ENCODE peak calls at places on chromosome 20, in seven cellular contexts. W is mesendoderm, U is neuronal stem cell, P is H9, F is IMR-90, Y is mesenchymal stem cell, C is trophoblast cell. N is an unnamed sample.

GRCh38 chr20:51667002-51667408 is 101.2 kb downstream of the ATP9A start:
- DNase-seq in W (no peak), U (no peak), P (no peak), F (no peak), Y (no peak), C (no peak), N (no peak)

GRCh38 chr20:53940883-53941546 is 129.4 kb downstream of the BCAS1 start:
- DNase-seq in W (peak; percentile 75), U (no peak), P (no peak), F (peak; percentile 94), Y (peak; percentile 93), C (peak; percentile 73), N (no peak)

GRCh38 chr20:57663241-57663640 is 43.0 kb upstream of the ZBP1 start:
- DNase-seq in W (no peak), U (no peak), P (no peak), F (no peak), Y (no peak), C (no peak), N (no peak)

GRCh38 chr20:30505566-30505965 is 751.9 kb upstream of the DEFB115 start:
- DNase-seq in W (no peak), U (no peak), P (no peak), F (no peak), Y (no peak), C (no peak), N (no peak)

GRCh38 chr20:25281541-25281991 is 33.7 kb downstream of the PYGB start:
- DNase-seq in W (no peak), U (no peak), P (no peak), F (no peak), Y (no peak), C (no peak), N (no peak)

GRCh38 chr20:57560554-57561355 is at the start of gene PCK1:
- DNase-seq in W (no peak), U (no peak), P (no peak), F (peak; percentile 1), Y (no peak), C (no peak), N (no peak)

GRCh38 chr20:42484335-42484734 is 705.4 kb downstream of the PTPRT start:
- DNase-seq in W (no peak), U (no peak), P (no peak), F (no peak), Y (no peak), C (no peak), N (no peak)

GRCh38 chr20:51668515-51668914 is 99.7 kb downstream of the ATP9A start:
- DNase-seq in W (no peak), U (no peak), P (no peak), F (no peak), Y (no peak), C (no peak), N (no peak)

GRCh38 chr20:60078351-60079250 is 120.4 kb downstream of the CDH26 start:
- DNase-seq in W (peak; percentile 70), U (no peak), P (no peak), F (no peak), Y (no peak), C (no peak), N (no peak)

GRCh38 chr20:33351696-33352095 is 49.6 kb downstream of the CDK5RAP1 start:
- DNase-seq in W (peak; percentile 52), U (no peak), P (no peak), F (no peak), Y (no peak), C (peak; percentile 64), N (no peak)

GRCh38 chr20:16209826-16210365 is 363.4 kb downstream of the KIF16B start:
- DNase-seq in W (no peak), U (no peak), P (no peak), F (no peak), Y (no peak), C (peak; percentile 31), N (no peak)

GRCh38 chr20:4091332-4092135 is 76.2 kb upstream of the RNF24 start:
- DNase-seq in W (peak; percentile 84), U (peak; percentile 56), P (peak; percentile 83), F (peak; percentile 96), Y (peak; percentile 98), C (peak; percentile 49), N (no peak)

GRCh38 chr20:53631909-53632662 is 38.4 kb upstream of the ZNF217 start:
- DNase-seq in W (no peak), U (no peak), P (no peak), F (no peak), Y (no peak), C (peak; percentile 89), N (no peak)

GRCh38 chr20:43564993-43565757 is 6.3 kb downstream of the SGK2 start:
- DNase-seq in W (no peak), U (no peak), P (no peak), F (no peak), Y (no peak), C (no peak), N (no peak)

GRCh38 chr20:16518068-16518783 is 55.0 kb downstream of the KIF16B start:
- DNase-seq in W (peak; percentile 73), U (peak; percentile 9), P (peak; percentile 56), F (peak; percentile 42), Y (peak; percentile 56), C (peak; percentile 37), N (no peak)

GRCh38 chr20:4059631-4060030 is 44.3 kb upstream of the RNF24 start:
- DNase-seq in W (no peak), U (no peak), P (no peak), F (no peak), Y (no peak), C (no peak), N (no peak)

GRCh38 chr20:36629719-36630340 is 16.2 kb downstream of the SLA2 start:
- DNase-seq in W (no peak), U (no peak), P (no peak), F (no peak), Y (peak; percentile 18), C (no peak), N (no peak)

GRCh38 chr20:44683263-44684046 is 31.7 kb upstream of the CCN5 start:
- DNase-seq in W (peak; percentile 82), U (peak; percentile 51), P (peak; percentile 88), F (peak; percentile 42), Y (peak; percentile 62), C (peak; percentile 50), N (peak; percentile 83)

GRCh38 chr20:38872491-38873049 is 53.6 kb upstream of the FAM83D start:
- DNase-seq in W (no peak), U (no peak), P (no peak), F (no peak), Y (no peak), C (no peak), N (no peak)

GRCh38 chr20:51700809-51701285 is 67.3 kb downstream of the ATP9A start:
- DNase-seq in W (peak; percentile 71), U (no peak), P (peak; percentile 50), F (peak; percentile 45), Y (peak; percentile 65), C (peak; percentile 30), N (no peak)

GRCh38 chr20:48851579-48851978 is 23.8 kb upstream of the PREX1 start:
- DNase-seq in W (no peak), U (no peak), P (no peak), F (no peak), Y (no peak), C (no peak), N (no peak)

GRCh38 chr20:50868509-50869495 is 62.4 kb downstream of the ADNP start:
- DNase-seq in W (no peak), U (no peak), P (no peak), F (peak; percentile 79), Y (peak; percentile 56), C (no peak), N (no peak)

GRCh38 chr20:19401096-19401495 is 188.7 kb downstream of the SLC24A3 start:
- DNase-seq in W (no peak), U (no peak), P (no peak), F (no peak), Y (no peak), C (no peak), N (no peak)

GRCh38 chr20:38566199-38566598 is 14.8 kb upstream of the ADIG start:
- DNase-seq in W (no peak), U (no peak), P (no peak), F (no peak), Y (no peak), C (no peak), N (no peak)

GRCh38 chr20:36825374-36826104 is 50.4 kb upstream of the TLDC2 start:
- DNase-seq in W (no peak), U (no peak), P (no peak), F (no peak), Y (no peak), C (peak; percentile 7), N (no peak)

GRCh38 chr20:57999465-58000111 is 228.9 kb downstream of the ANKRD60 start:
- DNase-seq in W (peak; percentile 3), U (peak; percentile 31), P (no peak), F (no peak), Y (no peak), C (no peak), N (no peak)

GRCh38 chr20:46237221-46237620 is 71.1 kb downstream of the CDH22 start:
- DNase-seq in W (peak; percentile 43), U (no peak), P (peak; percentile 57), F (no peak), Y (no peak), C (no peak), N (no peak)

DNA sequence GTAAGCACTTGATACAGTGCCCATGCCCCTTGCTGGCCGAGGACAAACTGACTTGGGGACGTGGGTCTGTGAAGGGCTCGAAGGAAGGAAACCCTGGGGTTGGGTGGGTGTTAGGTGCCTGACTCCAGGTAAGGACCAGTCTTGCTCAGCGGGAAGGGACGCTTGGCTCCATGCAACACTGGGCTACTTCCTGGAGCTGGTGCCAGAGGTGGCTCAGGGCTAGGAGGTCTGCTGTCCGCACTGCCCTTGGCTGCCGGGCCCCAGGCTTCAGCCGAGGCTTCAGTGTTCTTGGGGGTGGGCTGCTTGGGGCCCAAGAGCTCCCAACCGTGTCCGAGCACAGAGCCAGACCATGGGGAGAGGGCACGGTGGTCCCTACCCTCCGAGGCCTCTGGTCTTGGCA is 5.3 kb downstream of the GATA5 start:
- DNase-seq in W (no peak), U (no peak), P (no peak), F (no peak), Y (no peak), C (no peak), N (no peak)
- H3K79me1 ChIP-seq in W (no peaks in the 10 kb centered on the region), U (no peaks in the 10 kb centered on the region), P (no peaks in the 10 kb centered on the region), F (no peaks in the 10 kb centered on the region), Y (no peaks in the 10 kb centered on the region), C (no peaks in the 10 kb centered on the region), N (no peaks in the 10 kb centered on the region)

GRCh38 chr20:64111841-64112641 is 4.7 kb upstream of the NPBWR2 start:
- DNase-seq in W (no peak), U (no peak), P (no peak), F (no peak), Y (no peak), C (no peak), N (peak; percentile 45)
- H3K79me1 ChIP-seq in W (no peaks in the 10 kb centered on the region), U (peaks cover 3% of the 10 kb centered on the region), P (no peaks in the 10 kb centered on the region), F (no peaks in the 10 kb centered on the region), Y (no peaks in the 10 kb centered on the region), C (no peaks in the 10 kb centered on the region), N (no peaks in the 10 kb centered on the region)

GRCh38 chr20:5181955-5182354 is 55.1 kb downstream of the CDS2 start:
- DNase-seq in W (no peak), U (no peak), P (no peak), F (peak; percentile 80), Y (peak; percentile 81), C (no peak), N (no peak)
- H3K79me1 ChIP-seq in W (no peaks in the 10 kb centered on the region), U (peaks cover 2% of the 10 kb centered on the region), P (no peaks in the 10 kb centered on the region), F (peaks cover 16% of the 10 kb centered on the region), Y (peaks cover 17% of the 10 kb centered on the region), C (no peaks in the 10 kb centered on the region), N (no peaks in the 10 kb centered on the region)

DNA sequence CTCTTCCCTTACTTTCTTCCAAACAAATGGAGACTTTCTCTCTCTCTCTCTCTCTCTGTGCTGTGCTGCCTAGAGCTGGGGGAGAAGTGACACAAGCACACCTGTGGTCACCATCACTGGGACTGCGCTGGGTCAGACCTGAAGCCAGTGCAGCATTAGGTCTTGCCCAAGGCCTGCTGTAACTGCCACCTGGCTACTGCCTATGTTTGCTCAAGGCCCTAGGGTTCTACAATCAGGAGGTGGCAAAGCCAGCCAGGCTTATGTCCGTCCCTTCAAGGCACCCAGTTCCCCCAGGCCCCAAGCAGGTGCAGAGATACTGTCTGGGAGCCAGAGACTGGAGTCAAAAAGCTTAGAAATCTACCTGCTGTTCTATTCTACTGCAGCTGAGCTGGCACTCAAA is 49.4 kb upstream of the TOP1 start:
- DNase-seq in W (no peak), U (no peak), P (no peak), F (no peak), Y (no peak), C (no peak), N (peak; percentile 13)
- H3K79me1 ChIP-seq in W (no peaks in the 10 kb centered on the region), U (no peaks in the 10 kb centered on the region), P (no peaks in the 10 kb centered on the region), F (peaks cover 3% of the 10 kb centered on the region), Y (no peaks in the 10 kb centered on the region), C (peaks cover 3% of the 10 kb centered on the region), N (no peaks in the 10 kb centered on the region)